ENCODE peak calls at places on chromosomes 3 and 15, in five cellular contexts. One of them, this sample, is unnamed.

GRCh38 chr3:99776516-99777209 is 41.0 kb upstream of the CMSS1 start:
- DNase-seq in bronchial epithelial cell: peak
- DNase-seq in heart right ventricle: no peak
- DNase-seq in PC-3: peak
- DNase-seq in BE2C: no peak
- DNase-seq in this sample: no peak

GRCh38 chr3:12719984-12720656 is 38.9 kb downstream of the TMEM40 start:
- DNase-seq in bronchial epithelial cell: peak
- DNase-seq in heart right ventricle: peak
- DNase-seq in PC-3: peak
- DNase-seq in BE2C: peak
- DNase-seq in this sample: peak

GRCh38 chr3:45915518-45916231 is 27.6 kb upstream of the CXCR6 start:
- DNase-seq in bronchial epithelial cell: peak
- DNase-seq in heart right ventricle: no peak
- DNase-seq in PC-3: peak
- DNase-seq in BE2C: no peak
- DNase-seq in this sample: no peak

GRCh38 chr3:10980216-10980799 is 12.2 kb upstream of the SLC6A1 start:
- DNase-seq in bronchial epithelial cell: no peak
- DNase-seq in heart right ventricle: no peak
- DNase-seq in PC-3: no peak
- DNase-seq in BE2C: no peak
- DNase-seq in this sample: no peak

GRCh38 chr15:73936181-73936580 is 9.9 kb downstream of the LOXL1 start:
- DNase-seq in bronchial epithelial cell: peak
- DNase-seq in heart right ventricle: no peak
- DNase-seq in PC-3: no peak
- DNase-seq in BE2C: no peak
- DNase-seq in this sample: no peak

GRCh38 chr3:135992072-135992471 is 26.5 kb downstream of the PPP2R3A start:
- DNase-seq in bronchial epithelial cell: peak
- DNase-seq in heart right ventricle: no peak
- DNase-seq in PC-3: peak
- DNase-seq in BE2C: no peak
- DNase-seq in this sample: no peak

GRCh38 chr3:72951259-72951722 is 45.3 kb upstream of the PPP4R2 start:
- DNase-seq in bronchial epithelial cell: no peak
- DNase-seq in heart right ventricle: no peak
- DNase-seq in PC-3: no peak
- DNase-seq in BE2C: no peak
- DNase-seq in this sample: no peak

GRCh38 chr15:53586815-53587214 is 172.6 kb downstream of the WDR72 start:
- DNase-seq in bronchial epithelial cell: peak
- DNase-seq in heart right ventricle: no peak
- DNase-seq in PC-3: peak
- DNase-seq in BE2C: peak
- DNase-seq in this sample: no peak

GRCh38 chr3:4310971-4311370 is 7.8 kb downstream of the SETMAR start:
- DNase-seq in bronchial epithelial cell: no peak
- DNase-seq in heart right ventricle: no peak
- DNase-seq in PC-3: no peak
- DNase-seq in BE2C: no peak
- DNase-seq in this sample: no peak

GRCh38 chr3:193545304-193545703 is 9.4 kb downstream of the ATP13A4 start:
- DNase-seq in bronchial epithelial cell: peak
- DNase-seq in heart right ventricle: no peak
- DNase-seq in PC-3: no peak
- DNase-seq in BE2C: no peak
- DNase-seq in this sample: no peak

GRCh38 chr3:37816271-37816670 is 45.4 kb upstream of the CTDSPL start:
- DNase-seq in bronchial epithelial cell: no peak
- DNase-seq in heart right ventricle: no peak
- DNase-seq in PC-3: no peak
- DNase-seq in BE2C: no peak
- DNase-seq in this sample: no peak

GRCh38 chr15:34944946-34945345 is 24.6 kb downstream of the AQR start:
- DNase-seq in bronchial epithelial cell: no peak
- DNase-seq in heart right ventricle: no peak
- DNase-seq in PC-3: no peak
- DNase-seq in BE2C: no peak
- DNase-seq in this sample: no peak

GRCh38 chr3:184320099-184320445 is 5.7 kb downstream of the EIF4G1 start:
- DNase-seq in bronchial epithelial cell: peak
- DNase-seq in heart right ventricle: peak
- DNase-seq in PC-3: peak
- DNase-seq in BE2C: peak
- DNase-seq in this sample: peak

GRCh38 chr3:178536271-178537079 is at the start of gene KCNMB2:
- DNase-seq in bronchial epithelial cell: no peak
- DNase-seq in heart right ventricle: no peak
- DNase-seq in PC-3: no peak
- DNase-seq in BE2C: no peak
- DNase-seq in this sample: no peak

GRCh38 chr3:179526989-179527391 is 35.7 kb upstream of the ACTL6A start:
- DNase-seq in bronchial epithelial cell: peak
- DNase-seq in heart right ventricle: peak
- DNase-seq in PC-3: peak
- DNase-seq in BE2C: peak
- DNase-seq in this sample: peak

GRCh38 chr3:72821170-72821781 is 27.0 kb downstream of the SHQ1 start:
- DNase-seq in bronchial epithelial cell: no peak
- DNase-seq in heart right ventricle: no peak
- DNase-seq in PC-3: peak
- DNase-seq in BE2C: no peak
- DNase-seq in this sample: no peak

GRCh38 chr3:78762121-78762520 is 1005.7 kb downstream of the ROBO1 start:
- DNase-seq in bronchial epithelial cell: no peak
- DNase-seq in heart right ventricle: no peak
- DNase-seq in PC-3: no peak
- DNase-seq in BE2C: no peak
- DNase-seq in this sample: no peak

GRCh38 chr3:154678271-154678670 is 248.3 kb upstream of the GPR149 start:
- DNase-seq in bronchial epithelial cell: no peak
- DNase-seq in heart right ventricle: no peak
- DNase-seq in PC-3: no peak
- DNase-seq in BE2C: no peak
- DNase-seq in this sample: no peak

GRCh38 chr3:3127432-3128010 is 781 bp downstream of the TRNT1 start:
- DNase-seq in bronchial epithelial cell: peak
- DNase-seq in heart right ventricle: no peak
- DNase-seq in PC-3: peak
- DNase-seq in BE2C: no peak
- DNase-seq in this sample: peak

GRCh38 chr15:74406992-74407705 is 26.6 kb downstream of the SEMA7A start:
- DNase-seq in bronchial epithelial cell: peak
- DNase-seq in heart right ventricle: no peak
- DNase-seq in PC-3: peak
- DNase-seq in BE2C: peak
- DNase-seq in this sample: no peak

GRCh38 chr3:100482181-100482580 is 10.2 kb upstream of the TMEM45A start:
- DNase-seq in bronchial epithelial cell: no peak
- DNase-seq in heart right ventricle: no peak
- DNase-seq in PC-3: no peak
- DNase-seq in BE2C: no peak
- DNase-seq in this sample: no peak

GRCh38 chr15:48592929-48593328 is 52.6 kb downstream of the FBN1 start:
- DNase-seq in bronchial epithelial cell: no peak
- DNase-seq in heart right ventricle: no peak
- DNase-seq in PC-3: no peak
- DNase-seq in BE2C: peak
- DNase-seq in this sample: no peak

GRCh38 chr3:127671523-127672428 is 976 bp upstream of the ABTB1 start:
- DNase-seq in bronchial epithelial cell: no peak
- DNase-seq in heart right ventricle: no peak
- DNase-seq in PC-3: no peak
- DNase-seq in BE2C: no peak
- DNase-seq in this sample: peak

GRCh38 chr3:148757238-148757930 is 59.7 kb downstream of the AGTR1 start:
- DNase-seq in bronchial epithelial cell: peak
- DNase-seq in heart right ventricle: no peak
- DNase-seq in PC-3: no peak
- DNase-seq in BE2C: no peak
- DNase-seq in this sample: no peak

GRCh38 chr15:83206387-83206970 is 1.1 kb downstream of the HDGFL3 start:
- DNase-seq in bronchial epithelial cell: no peak
- DNase-seq in heart right ventricle: no peak
- DNase-seq in PC-3: peak
- DNase-seq in BE2C: peak
- DNase-seq in this sample: no peak

GRCh38 chr3:155131104-155131503 is 51.0 kb downstream of the MME start:
- DNase-seq in bronchial epithelial cell: peak
- DNase-seq in heart right ventricle: no peak
- DNase-seq in PC-3: no peak
- DNase-seq in BE2C: no peak
- DNase-seq in this sample: no peak

GRCh38 chr3:9915252-9916141 is 1.4 kb upstream of the IL17RC start:
- DNase-seq in bronchial epithelial cell: peak
- DNase-seq in heart right ventricle: peak
- DNase-seq in PC-3: peak
- DNase-seq in BE2C: peak
- DNase-seq in this sample: peak

DNA sequence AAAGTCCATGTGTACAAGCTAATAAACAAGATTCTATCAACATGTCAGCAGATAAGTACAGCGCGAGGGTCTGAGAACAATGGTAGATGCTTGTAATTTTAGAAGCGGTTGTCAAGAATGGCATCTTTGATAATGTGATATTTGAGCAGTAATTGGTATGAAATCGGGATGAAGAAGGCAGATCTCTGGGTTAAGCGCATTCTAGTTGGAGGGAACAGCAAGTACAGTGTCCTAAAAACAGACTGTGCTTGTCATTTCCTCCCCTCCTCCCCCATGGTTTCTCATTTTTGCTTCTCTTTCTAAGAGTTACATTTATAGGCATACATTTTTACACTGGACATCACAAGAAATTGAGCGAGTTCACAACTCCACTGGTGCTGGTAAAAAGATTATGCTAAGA is 23.3 kb downstream of the TGFBR2 start:
- DNase-seq in bronchial epithelial cell: no peak
- DNase-seq in heart right ventricle: no peak
- DNase-seq in PC-3: no peak
- DNase-seq in BE2C: no peak
- DNase-seq in this sample: no peak
- H3K4me3 ChIP-seq in bronchial epithelial cell: no peak
- H3K4me3 ChIP-seq in heart right ventricle: no peak
- H3K4me3 ChIP-seq in PC-3: no peak
- H3K4me3 ChIP-seq in BE2C: no peak
- H3K4me3 ChIP-seq in this sample: no peak

GRCh38 chr3:52792413-52792812 is 2.2 kb upstream of the ITIH3 start:
- DNase-seq in bronchial epithelial cell: no peak
- DNase-seq in heart right ventricle: no peak
- DNase-seq in PC-3: no peak
- DNase-seq in BE2C: no peak
- DNase-seq in this sample: no peak
- TF ChIP-seq CTCF in bronchial epithelial cell: peak
- TF ChIP-seq CTCF in heart right ventricle: no peak
- TF ChIP-seq CTCF in PC-3: peak
- TF ChIP-seq CTCF in BE2C: no peak
- TF ChIP-seq CTCF in this sample: no peak

GRCh38 chr3:58177747-58178527 is 32.8 kb downstream of the DNASE1L3 start:
- DNase-seq in bronchial epithelial cell: no peak
- DNase-seq in heart right ventricle: peak
- DNase-seq in PC-3: peak
- DNase-seq in BE2C: peak
- DNase-seq in this sample: peak
- H3K4me3 ChIP-seq in bronchial epithelial cell: peak
- H3K4me3 ChIP-seq in heart right ventricle: peak
- H3K4me3 ChIP-seq in PC-3: peak
- H3K4me3 ChIP-seq in BE2C: peak
- H3K4me3 ChIP-seq in this sample: peak

DNA sequence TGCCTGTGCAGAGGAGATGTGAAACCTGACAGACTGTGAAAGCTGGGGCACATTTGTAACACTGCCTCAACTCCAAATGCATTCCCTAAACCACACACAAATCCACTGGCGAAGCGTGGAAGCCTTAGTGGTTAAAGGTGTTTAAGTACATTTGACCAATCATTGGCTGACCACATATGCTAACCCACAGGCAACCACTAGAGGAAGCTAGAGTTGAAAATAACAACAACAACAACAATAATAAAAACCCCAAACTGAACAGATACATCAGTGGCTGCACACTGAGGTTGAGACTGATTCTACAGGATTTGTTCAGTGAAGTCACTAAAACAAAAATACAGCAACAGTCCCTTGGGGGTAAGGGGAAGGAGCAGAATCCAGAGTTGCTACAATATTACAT is 129.7 kb downstream of the TJP1 start:
- DNase-seq in bronchial epithelial cell: no peak
- DNase-seq in heart right ventricle: no peak
- DNase-seq in PC-3: no peak
- DNase-seq in BE2C: no peak
- DNase-seq in this sample: no peak
- TF ChIP-seq CTCF in bronchial epithelial cell: peak
- TF ChIP-seq CTCF in heart right ventricle: no peak
- TF ChIP-seq CTCF in PC-3: peak
- TF ChIP-seq CTCF in BE2C: peak
- TF ChIP-seq CTCF in this sample: peak

GRCh38 chr3:111862974-111863373 is 3.9 kb downstream of the PHLDB2 start:
- DNase-seq in bronchial epithelial cell: no peak
- DNase-seq in heart right ventricle: no peak
- DNase-seq in PC-3: no peak
- DNase-seq in BE2C: no peak
- DNase-seq in this sample: no peak

GRCh38 chr3:111861396-111861795 is 2.3 kb downstream of the PHLDB2 start:
- DNase-seq in bronchial epithelial cell: no peak
- DNase-seq in heart right ventricle: no peak
- DNase-seq in PC-3: no peak
- DNase-seq in BE2C: no peak
- DNase-seq in this sample: no peak

GRCh38 chr3:111863942-111864341 is 4.9 kb downstream of the PHLDB2 start:
- DNase-seq in bronchial epithelial cell: no peak
- DNase-seq in heart right ventricle: no peak
- DNase-seq in PC-3: no peak
- DNase-seq in BE2C: no peak
- DNase-seq in this sample: no peak

GRCh38 chr3:111859974-111860859 is 1.2 kb downstream of the PHLDB2 start:
- DNase-seq in bronchial epithelial cell: peak
- DNase-seq in heart right ventricle: peak
- DNase-seq in PC-3: peak
- DNase-seq in BE2C: peak
- DNase-seq in this sample: peak

GRCh38 chr3:111862415-111862814 is 3.4 kb downstream of the PHLDB2 start:
- DNase-seq in bronchial epithelial cell: no peak
- DNase-seq in heart right ventricle: no peak
- DNase-seq in PC-3: no peak
- DNase-seq in BE2C: no peak
- DNase-seq in this sample: no peak
- H3K4me3 ChIP-seq in bronchial epithelial cell: no peak
- H3K4me3 ChIP-seq in heart right ventricle: no peak
- H3K4me3 ChIP-seq in PC-3: peak
- H3K4me3 ChIP-seq in BE2C: no peak
- H3K4me3 ChIP-seq in this sample: no peak

GRCh38 chr15:29259233-29259632 is 10.4 kb downstream of the NSMCE3 start:
- DNase-seq in bronchial epithelial cell: no peak
- DNase-seq in heart right ventricle: no peak
- DNase-seq in PC-3: no peak
- DNase-seq in BE2C: no peak
- DNase-seq in this sample: no peak
- TF ChIP-seq CTCF in bronchial epithelial cell: no peak
- TF ChIP-seq CTCF in heart right ventricle: no peak
- TF ChIP-seq CTCF in PC-3: peak
- TF ChIP-seq CTCF in BE2C: peak
- TF ChIP-seq CTCF in this sample: no peak